ENCODE peak calls at places on chromosome X, in four cellular contexts. One of them, this sample, is unnamed. For H3K4me1, the result is how much of the 10 kb centered on the place peaks cover.

GRCh38 chrX:120790118-120790517 is 85.5 kb downstream of the CT47B1 start:
- DNase-seq in endodermal cell: no peak
- DNase-seq in aorta: no peak
- DNase-seq in hepatocyte: peak
- DNase-seq in this sample: no peak

GRCh38 chrX:110167952-110168451 is 149.9 kb downstream of the AMMECR1 start:
- DNase-seq in endodermal cell: peak
- DNase-seq in hepatocyte: no peak
- DNase-seq in aorta: no peak
- DNase-seq in this sample: peak

GRCh38 chrX:103464774-103465117 is 54.5 kb downstream of the RAB40A start:
- DNase-seq in endodermal cell: peak
- DNase-seq in aorta: peak
- DNase-seq in hepatocyte: peak
- DNase-seq in this sample: peak

GRCh38 chrX:56764153-56764974 is 35.3 kb downstream of the NBDY start:
- DNase-seq in aorta: peak
- DNase-seq in endodermal cell: peak
- DNase-seq in hepatocyte: peak
- DNase-seq in this sample: peak

GRCh38 chrX:149877636-149878035 is 3.3 kb upstream of the MAGEA8 start:
- DNase-seq in endodermal cell: no peak
- DNase-seq in hepatocyte: no peak
- DNase-seq in aorta: no peak
- DNase-seq in this sample: no peak

GRCh38 chrX:136209016-136209738 is 42.0 kb downstream of the MAP7D3 start:
- DNase-seq in aorta: peak
- DNase-seq in hepatocyte: peak
- DNase-seq in endodermal cell: peak
- DNase-seq in this sample: peak

GRCh38 chrX:111376897-111377601 is 34.9 kb downstream of the DCX start:
- DNase-seq in hepatocyte: peak
- DNase-seq in aorta: no peak
- DNase-seq in endodermal cell: peak
- DNase-seq in this sample: no peak

GRCh38 chrX:150192846-150193245 is 170.3 kb upstream of the MAMLD1 start:
- DNase-seq in aorta: no peak
- DNase-seq in endodermal cell: no peak
- DNase-seq in hepatocyte: no peak
- DNase-seq in this sample: no peak

DNA sequence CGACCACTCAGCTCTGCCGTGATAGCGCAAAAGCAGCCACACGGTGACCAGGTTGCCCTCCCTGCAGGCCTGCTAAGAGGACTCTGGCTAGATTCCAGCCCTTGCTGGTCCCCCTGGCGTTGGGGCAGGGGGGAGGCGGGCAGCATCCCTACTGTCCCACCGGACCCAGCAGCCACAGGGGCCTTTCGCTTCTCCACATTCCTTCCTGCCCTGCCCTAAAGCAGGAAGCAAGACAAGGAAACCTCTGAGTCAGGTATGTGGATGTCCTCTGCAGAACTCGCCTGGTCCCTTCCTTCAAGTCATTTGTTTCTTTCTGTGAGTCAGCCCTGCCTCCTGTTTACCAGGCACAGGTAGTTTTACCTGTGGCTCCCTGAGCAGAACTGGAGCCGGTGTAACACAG is 60.2 kb upstream of the CLDN34 start:
- DNase-seq in endodermal cell: peak
- DNase-seq in hepatocyte: peak
- DNase-seq in aorta: no peak
- DNase-seq in this sample: no peak
- H3K4me1 ChIP-seq in endodermal cell: under half
- H3K4me1 ChIP-seq in hepatocyte: under half
- H3K4me1 ChIP-seq in aorta: under half
- H3K4me1 ChIP-seq in this sample: under half

GRCh38 chrX:131735127-131735526 is 191.3 kb downstream of the OR13H1 start:
- DNase-seq in hepatocyte: no peak
- DNase-seq in endodermal cell: no peak
- DNase-seq in aorta: no peak
- DNase-seq in this sample: no peak
- H3K4me3 ChIP-seq in hepatocyte: no peak
- H3K4me3 ChIP-seq in endodermal cell: no peak
- H3K4me3 ChIP-seq in aorta: no peak
- H3K4me3 ChIP-seq in this sample: no peak

DNA sequence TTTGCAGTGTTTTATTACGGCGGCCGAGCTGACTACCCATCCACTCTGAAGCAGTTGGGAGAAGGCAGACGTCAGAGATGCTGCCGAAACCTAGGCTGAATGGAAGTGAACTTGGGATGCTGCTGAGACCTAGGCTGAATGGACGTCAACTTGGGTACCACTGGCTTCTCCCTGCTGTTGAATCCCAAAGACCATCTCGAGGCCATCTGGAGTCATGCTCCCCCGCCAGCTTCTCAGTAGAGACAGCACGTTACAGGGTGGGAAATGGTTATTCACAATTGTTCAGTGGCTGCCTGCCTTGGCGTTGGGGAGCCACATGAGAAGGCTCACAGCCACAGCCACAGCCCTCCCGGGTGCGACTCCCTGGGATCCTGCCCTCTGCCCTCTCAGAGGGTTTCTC is 40.9 kb downstream of the P2RY8 start:
- DNase-seq in aorta: no peak
- DNase-seq in hepatocyte: no peak
- DNase-seq in endodermal cell: no peak
- DNase-seq in this sample: no peak
- H3K4me1 ChIP-seq in aorta: under half
- H3K4me1 ChIP-seq in hepatocyte: under half
- H3K4me1 ChIP-seq in endodermal cell: under half
- H3K4me1 ChIP-seq in this sample: under half

GRCh38 chrX:53188763-53189162 is 36.2 kb downstream of the KDM5C start:
- DNase-seq in hepatocyte: no peak
- DNase-seq in endodermal cell: no peak
- DNase-seq in aorta: no peak
- DNase-seq in this sample: no peak
- H3K4me3 ChIP-seq in hepatocyte: no peak
- H3K4me3 ChIP-seq in endodermal cell: no peak
- H3K4me3 ChIP-seq in aorta: no peak
- H3K4me3 ChIP-seq in this sample: no peak

GRCh38 chrX:153744210-153745066 is 19.6 kb upstream of the PLXNB3 start:
- DNase-seq in endodermal cell: peak
- DNase-seq in aorta: no peak
- DNase-seq in hepatocyte: no peak
- DNase-seq in this sample: no peak

GRCh38 chrX:153740631-153741222 is 16.1 kb downstream of the ABCD1 start:
- DNase-seq in endodermal cell: peak
- DNase-seq in hepatocyte: no peak
- DNase-seq in aorta: no peak
- DNase-seq in this sample: no peak

GRCh38 chrX:153739754-153740486 is 15.3 kb downstream of the ABCD1 start:
- DNase-seq in aorta: no peak
- DNase-seq in hepatocyte: no peak
- DNase-seq in endodermal cell: peak
- DNase-seq in this sample: no peak

GRCh38 chrX:153738056-153738605 is 13.5 kb downstream of the ABCD1 start:
- DNase-seq in hepatocyte: no peak
- DNase-seq in endodermal cell: no peak
- DNase-seq in aorta: no peak
- DNase-seq in this sample: no peak

GRCh38 chrX:153741446-153741845 is 16.8 kb downstream of the ABCD1 start:
- DNase-seq in endodermal cell: no peak
- DNase-seq in hepatocyte: no peak
- DNase-seq in aorta: no peak
- DNase-seq in this sample: no peak
- H3K4me1 ChIP-seq in endodermal cell: under half
- H3K4me1 ChIP-seq in hepatocyte: under half
- H3K4me1 ChIP-seq in aorta: under half
- H3K4me1 ChIP-seq in this sample: under half

GRCh38 chrX:48470110-48470832 is at the start of gene SLC38A5:
- DNase-seq in endodermal cell: no peak
- DNase-seq in aorta: no peak
- DNase-seq in hepatocyte: no peak
- DNase-seq in this sample: no peak
- H3K4me3 ChIP-seq in endodermal cell: peak
- H3K4me3 ChIP-seq in aorta: no peak
- H3K4me3 ChIP-seq in hepatocyte: no peak
- H3K4me3 ChIP-seq in this sample: peak

GRCh38 chrX:124344246-124344645 is 2.1 kb upstream of the SH2D1A start:
- DNase-seq in aorta: no peak
- DNase-seq in hepatocyte: no peak
- DNase-seq in endodermal cell: no peak
- DNase-seq in this sample: no peak
- H3K4me1 ChIP-seq in aorta: under half
- H3K4me1 ChIP-seq in hepatocyte: under half
- H3K4me1 ChIP-seq in endodermal cell: under half
- H3K4me1 ChIP-seq in this sample: under half

GRCh38 chrX:25021132-25021498 is 5.3 kb upstream of the ARX start:
- DNase-seq in aorta: no peak
- DNase-seq in hepatocyte: no peak
- DNase-seq in endodermal cell: no peak
- DNase-seq in this sample: no peak
- H3K4me3 ChIP-seq in aorta: no peak
- H3K4me3 ChIP-seq in hepatocyte: no peak
- H3K4me3 ChIP-seq in endodermal cell: no peak
- H3K4me3 ChIP-seq in this sample: no peak

GRCh38 chrX:45718676-45719075 is 518.0 kb upstream of the DIPK2B start:
- DNase-seq in hepatocyte: no peak
- DNase-seq in aorta: no peak
- DNase-seq in endodermal cell: no peak
- DNase-seq in this sample: no peak

GRCh38 chrX:45712067-45712466 is 511.4 kb upstream of the DIPK2B start:
- DNase-seq in endodermal cell: no peak
- DNase-seq in aorta: no peak
- DNase-seq in hepatocyte: no peak
- DNase-seq in this sample: no peak

GRCh38 chrX:45716747-45717146 is 516.1 kb upstream of the DIPK2B start:
- DNase-seq in aorta: no peak
- DNase-seq in endodermal cell: no peak
- DNase-seq in hepatocyte: no peak
- DNase-seq in this sample: no peak

GRCh38 chrX:45714864-45715263 is 514.2 kb upstream of the DIPK2B start:
- DNase-seq in hepatocyte: peak
- DNase-seq in aorta: no peak
- DNase-seq in endodermal cell: no peak
- DNase-seq in this sample: no peak

GRCh38 chrX:45715787-45716186 is 515.1 kb upstream of the DIPK2B start:
- DNase-seq in hepatocyte: no peak
- DNase-seq in aorta: no peak
- DNase-seq in endodermal cell: no peak
- DNase-seq in this sample: no peak
- H3K4me1 ChIP-seq in hepatocyte: under half
- H3K4me1 ChIP-seq in aorta: under half
- H3K4me1 ChIP-seq in endodermal cell: under half
- H3K4me1 ChIP-seq in this sample: under half